ENCODE peak calls at places on chromosomes 11 and 22, in eight cellular contexts. One of them, this sample, is unnamed.
A peak's percentile ranks its signal among the peaks of the same experiment; 100 is the strongest.

GRCh38 chr11:85737738-85738137 is 51.7 kb upstream of the CCDC89 start:
- DNase-seq in activated naive CD8-positive, alpha-beta T cell treated with anti-CD3 and anti-CD28 coated beads, Interleukin-2, amount 50 U/mL, for 24 hours: no peak
- DNase-seq in activated T-cell treated with anti-CD3 and anti-CD28 coated beads for 1 hour: no peak
- DNase-seq in RWPE2: no peak
- DNase-seq in NCI-H510A: no peak
- DNase-seq in Kasumi-1: no peak
- DNase-seq in H54: no peak
- DNase-seq in NCI-H345: no peak
- DNase-seq in this sample: no peak

GRCh38 chr11:62902932-62903331 is 18.2 kb downstream of the CHRM1 start:
- DNase-seq in NCI-H510A: no peak
- DNase-seq in H54: no peak
- DNase-seq in activated naive CD8-positive, alpha-beta T cell treated with anti-CD3 and anti-CD28 coated beads, Interleukin-2, amount 50 U/mL, for 24 hours: no peak
- DNase-seq in Kasumi-1: no peak
- DNase-seq in activated T-cell treated with anti-CD3 and anti-CD28 coated beads for 1 hour: no peak
- DNase-seq in NCI-H345: no peak
- DNase-seq in RWPE2: no peak
- DNase-seq in this sample: no peak

GRCh38 chr11:34423300-34423699 is 15.4 kb upstream of the CAT start:
- DNase-seq in Kasumi-1: no peak
- DNase-seq in activated T-cell treated with anti-CD3 and anti-CD28 coated beads for 1 hour: no peak
- DNase-seq in activated naive CD8-positive, alpha-beta T cell treated with anti-CD3 and anti-CD28 coated beads, Interleukin-2, amount 50 U/mL, for 24 hours: no peak
- DNase-seq in RWPE2: no peak
- DNase-seq in H54: no peak
- DNase-seq in NCI-H345: no peak
- DNase-seq in NCI-H510A: no peak
- DNase-seq in this sample: no peak

GRCh38 chr11:2315395-2316168 is 13.8 kb downstream of the TSPAN32 start:
- DNase-seq in RWPE2: peak; percentile 52
- DNase-seq in H54: no peak
- DNase-seq in activated T-cell treated with anti-CD3 and anti-CD28 coated beads for 1 hour: no peak
- DNase-seq in Kasumi-1: no peak
- DNase-seq in activated naive CD8-positive, alpha-beta T cell treated with anti-CD3 and anti-CD28 coated beads, Interleukin-2, amount 50 U/mL, for 24 hours: no peak
- DNase-seq in NCI-H345: no peak
- DNase-seq in NCI-H510A: no peak
- DNase-seq in this sample: no peak

GRCh38 chr22:19880786-19881569 is 26.3 kb upstream of the GNB1L start:
- DNase-seq in NCI-H510A: no peak
- DNase-seq in activated T-cell treated with anti-CD3 and anti-CD28 coated beads for 1 hour: no peak
- DNase-seq in NCI-H345: no peak
- DNase-seq in H54: peak; percentile 90
- DNase-seq in activated naive CD8-positive, alpha-beta T cell treated with anti-CD3 and anti-CD28 coated beads, Interleukin-2, amount 50 U/mL, for 24 hours: no peak
- DNase-seq in Kasumi-1: no peak
- DNase-seq in RWPE2: peak; percentile 96
- DNase-seq in this sample: no peak

GRCh38 chr11:73240190-73240781 is 22.2 kb downstream of the P2RY2 start:
- DNase-seq in NCI-H345: no peak
- DNase-seq in activated naive CD8-positive, alpha-beta T cell treated with anti-CD3 and anti-CD28 coated beads, Interleukin-2, amount 50 U/mL, for 24 hours: no peak
- DNase-seq in H54: no peak
- DNase-seq in RWPE2: peak; percentile 24
- DNase-seq in Kasumi-1: no peak
- DNase-seq in NCI-H510A: no peak
- DNase-seq in activated T-cell treated with anti-CD3 and anti-CD28 coated beads for 1 hour: no peak
- DNase-seq in this sample: no peak

GRCh38 chr11:15621565-15621964 is 506.8 kb downstream of the INSC start:
- DNase-seq in activated T-cell treated with anti-CD3 and anti-CD28 coated beads for 1 hour: no peak
- DNase-seq in NCI-H345: no peak
- DNase-seq in RWPE2: no peak
- DNase-seq in activated naive CD8-positive, alpha-beta T cell treated with anti-CD3 and anti-CD28 coated beads, Interleukin-2, amount 50 U/mL, for 24 hours: no peak
- DNase-seq in Kasumi-1: no peak
- DNase-seq in H54: no peak
- DNase-seq in NCI-H510A: no peak
- DNase-seq in this sample: no peak

GRCh38 chr11:117833401-117833891 is 8.9 kb upstream of the FXYD2 start:
- DNase-seq in NCI-H345: peak; percentile 93
- DNase-seq in activated T-cell treated with anti-CD3 and anti-CD28 coated beads for 1 hour: no peak
- DNase-seq in Kasumi-1: no peak
- DNase-seq in H54: no peak
- DNase-seq in activated naive CD8-positive, alpha-beta T cell treated with anti-CD3 and anti-CD28 coated beads, Interleukin-2, amount 50 U/mL, for 24 hours: no peak
- DNase-seq in NCI-H510A: peak; percentile 97
- DNase-seq in RWPE2: no peak
- DNase-seq in this sample: no peak

GRCh38 chr11:21037836-21038235 is 368.4 kb downstream of the NELL1 start:
- DNase-seq in NCI-H345: peak; percentile 5
- DNase-seq in H54: no peak
- DNase-seq in Kasumi-1: no peak
- DNase-seq in activated naive CD8-positive, alpha-beta T cell treated with anti-CD3 and anti-CD28 coated beads, Interleukin-2, amount 50 U/mL, for 24 hours: no peak
- DNase-seq in NCI-H510A: no peak
- DNase-seq in RWPE2: no peak
- DNase-seq in activated T-cell treated with anti-CD3 and anti-CD28 coated beads for 1 hour: no peak
- DNase-seq in this sample: no peak

GRCh38 chr11:88152381-88152780 is 22.9 kb downstream of the RAB38 start:
- DNase-seq in RWPE2: no peak
- DNase-seq in Kasumi-1: no peak
- DNase-seq in activated T-cell treated with anti-CD3 and anti-CD28 coated beads for 1 hour: no peak
- DNase-seq in activated naive CD8-positive, alpha-beta T cell treated with anti-CD3 and anti-CD28 coated beads, Interleukin-2, amount 50 U/mL, for 24 hours: no peak
- DNase-seq in NCI-H345: no peak
- DNase-seq in H54: no peak
- DNase-seq in NCI-H510A: no peak
- DNase-seq in this sample: no peak

GRCh38 chr22:30435674-30436126 is 10.1 kb downstream of the MTFP1 start:
- DNase-seq in activated naive CD8-positive, alpha-beta T cell treated with anti-CD3 and anti-CD28 coated beads, Interleukin-2, amount 50 U/mL, for 24 hours: peak; percentile 75
- DNase-seq in Kasumi-1: peak; percentile 48
- DNase-seq in H54: no peak
- DNase-seq in NCI-H510A: no peak
- DNase-seq in NCI-H345: no peak
- DNase-seq in activated T-cell treated with anti-CD3 and anti-CD28 coated beads for 1 hour: peak; percentile 61
- DNase-seq in RWPE2: no peak
- DNase-seq in this sample: peak; percentile 57

GRCh38 chr22:37283393-37283937 is 1.2 kb downstream of the CYTH4 start:
- DNase-seq in NCI-H510A: no peak
- DNase-seq in NCI-H345: no peak
- DNase-seq in H54: no peak
- DNase-seq in Kasumi-1: no peak
- DNase-seq in activated naive CD8-positive, alpha-beta T cell treated with anti-CD3 and anti-CD28 coated beads, Interleukin-2, amount 50 U/mL, for 24 hours: peak; percentile 55
- DNase-seq in RWPE2: no peak
- DNase-seq in activated T-cell treated with anti-CD3 and anti-CD28 coated beads for 1 hour: no peak
- DNase-seq in this sample: no peak

GRCh38 chr11:14320020-14320419 is 39.0 kb downstream of the RRAS2 start:
- DNase-seq in activated T-cell treated with anti-CD3 and anti-CD28 coated beads for 1 hour: no peak
- DNase-seq in NCI-H345: no peak
- DNase-seq in Kasumi-1: no peak
- DNase-seq in H54: no peak
- DNase-seq in RWPE2: no peak
- DNase-seq in NCI-H510A: no peak
- DNase-seq in activated naive CD8-positive, alpha-beta T cell treated with anti-CD3 and anti-CD28 coated beads, Interleukin-2, amount 50 U/mL, for 24 hours: no peak
- DNase-seq in this sample: no peak

This sample was measured in HL-60.